ENCODE peak calls at places on chromosomes 11 and 22, in ten cellular contexts. J is iris pigment epithelial cell; Q is RKO; E is A172; B is NCI-H82; P is CD8-positive, alpha-beta T cell; G is coronary artery; F is esophagus squamous epithelium; U is astrocyte of the spinal cord; W is NCI-H1436. L is an unnamed sample.

GRCh38 chr11:111148953-111149352 is 96.6 kb upstream of the POU2AF2 start:
- DNase-seq in P (no peak), B (no peak), J (peak), Q (no peak), U (no peak), G (no peak), W (no peak), F (no peak), E (no peak), L (no peak)

GRCh38 chr11:107263865-107264563 is 193.6 kb downstream of the CWF19L2 start:
- DNase-seq in Q (no peak), P (no peak), E (no peak), U (no peak), J (no peak), W (no peak), G (no peak), F (no peak), B (no peak), L (no peak)

GRCh38 chr11:112963368-112963955 is 2.2 kb downstream of the NCAM1 start:
- DNase-seq in B (peak), W (peak), Q (no peak), U (no peak), G (no peak), F (no peak), E (no peak), P (no peak), J (no peak), L (peak)

GRCh38 chr22:43846966-43847365 is 15.3 kb downstream of the SULT4A1 start:
- DNase-seq in W (no peak), B (no peak), P (no peak), F (no peak), U (no peak), J (no peak), E (no peak), G (no peak), Q (no peak), L (no peak)

GRCh38 chr11:76266701-76267100 is 60.4 kb upstream of the WNT11 start:
- DNase-seq in U (no peak), Q (no peak), W (no peak), J (no peak), P (no peak), F (no peak), G (no peak), B (no peak), E (no peak), L (no peak)

GRCh38 chr11:3947084-3947483 is 91.6 kb downstream of the STIM1 start:
- DNase-seq in F (no peak), P (peak), U (peak), E (peak), G (no peak), W (no peak), B (no peak), Q (no peak), J (peak), L (no peak)

GRCh38 chr11:34600339-34601084 is 20.4 kb upstream of the EHF start:
- DNase-seq in F (no peak), U (no peak), J (peak), E (peak), W (no peak), B (no peak), G (no peak), P (no peak), Q (no peak), L (no peak)

GRCh38 chr11:70415176-70415575 is 16.8 kb downstream of the CTTN start:
- DNase-seq in P (no peak), Q (peak), U (peak), J (peak), F (no peak), W (no peak), E (peak), B (no peak), G (no peak), L (peak)

GRCh38 chr22:18005201-18005926 is 19.0 kb downstream of the MICAL3 start:
- DNase-seq in Q (no peak), F (no peak), P (no peak), J (no peak), G (no peak), W (no peak), E (no peak), B (no peak), U (no peak), L (peak)

GRCh38 chr11:67670316-67671210 is 3.9 kb downstream of the ALDH3B2 start:
- DNase-seq in B (no peak), U (no peak), P (no peak), G (no peak), J (no peak), F (no peak), Q (no peak), W (no peak), E (no peak), L (no peak)